ENCODE peak calls at places on chromosomes 3 and 15, in nine cellular contexts. R, Q, T, D, L, A, G, Y and E are unnamed samples.

GRCh38 chr15:32652178-32652577 is 10.7 kb downstream of the SCG5 start:
- DNase-seq in R (no peak), Q (no peak), T (no peak), D (no peak), L (no peak), A (no peak), G (peak; percentile 54), Y (no peak), E (peak; percentile 39)

GRCh38 chr15:90915216-90915807 is 12.2 kb downstream of the MAN2A2 start:
- DNase-seq in R (peak; percentile 34), Q (peak; percentile 24), T (no peak), D (no peak), L (no peak), A (no peak), G (no peak), Y (no peak), E (no peak)

GRCh38 chr15:89785064-89785770 is 9.1 kb downstream of the MESP2 start:
- DNase-seq in R (no peak), Q (peak; percentile 54), T (no peak), D (no peak), L (no peak), A (no peak), G (no peak), Y (peak; percentile 65), E (no peak)

GRCh38 chr15:35304389-35304788 is 219.3 kb upstream of the NANOGP8 start:
- DNase-seq in R (no peak), Q (no peak), T (no peak), D (no peak), L (no peak), A (no peak), G (no peak), Y (no peak), E (no peak)

GRCh38 chr15:48592929-48593328 is 52.6 kb downstream of the FBN1 start:
- DNase-seq in R (no peak), Q (no peak), T (no peak), D (peak; percentile 35), L (no peak), A (no peak), G (no peak), Y (no peak), E (no peak)

GRCh38 chr15:48177383-48177874 is 666 bp downstream of the MYEF2 start:
- DNase-seq in R (no peak), Q (no peak), T (no peak), D (peak; percentile 30), L (peak; percentile 11), A (no peak), G (peak; percentile 55), Y (no peak), E (peak; percentile 13)

GRCh38 chr15:97728791-97729190 is 231.7 kb upstream of the ARRDC4 start:
- DNase-seq in R (no peak), Q (no peak), T (no peak), D (no peak), L (no peak), A (no peak), G (no peak), Y (no peak), E (no peak)

GRCh38 chr3:106068386-106068785 is 199.6 kb upstream of the CBLB start:
- DNase-seq in R (no peak), Q (no peak), T (no peak), D (no peak), L (no peak), A (no peak), G (no peak), Y (no peak), E (no peak)

GRCh38 chr3:127037021-127037400 is 54.1 kb downstream of the PLXNA1 start:
- DNase-seq in R (no peak), Q (no peak), T (no peak), D (no peak), L (no peak), A (no peak), G (no peak), Y (no peak), E (no peak)

GRCh38 chr3:127036209-127037020 is 53.5 kb downstream of the PLXNA1 start:
- DNase-seq in R (peak; percentile 55), Q (peak; percentile 76), T (no peak), D (no peak), L (no peak), A (no peak), G (no peak), Y (peak; percentile 21), E (no peak)

GRCh38 chr3:127034990-127035652 is 52.2 kb downstream of the PLXNA1 start:
- DNase-seq in R (peak; percentile 43), Q (peak; percentile 45), T (no peak), D (no peak), L (no peak), A (no peak), G (no peak), Y (no peak), E (no peak)

GRCh38 chr3:127034195-127034989 is 51.5 kb downstream of the PLXNA1 start:
- DNase-seq in R (peak; percentile 45), Q (peak; percentile 66), T (no peak), D (no peak), L (no peak), A (no peak), G (no peak), Y (no peak), E (no peak)

GRCh38 chr3:127035672-127036071 is 52.8 kb downstream of the PLXNA1 start:
- DNase-seq in R (peak; percentile 81), Q (peak; percentile 96), T (no peak), D (peak; percentile 91), L (no peak), A (peak; percentile 86), G (no peak), Y (peak; percentile 74), E (peak; percentile 93)
- H3K27ac ChIP-seq in R (no peak overlapping the region), Q (no peak overlapping the region), T (no peak overlapping the region), D (no peak overlapping the region), L (no peak overlapping the region), A (peak overlapping the region; percentile 52), G (no peak overlapping the region), Y (no peak overlapping the region), E (peak overlapping the region; percentile 84)

DNA sequence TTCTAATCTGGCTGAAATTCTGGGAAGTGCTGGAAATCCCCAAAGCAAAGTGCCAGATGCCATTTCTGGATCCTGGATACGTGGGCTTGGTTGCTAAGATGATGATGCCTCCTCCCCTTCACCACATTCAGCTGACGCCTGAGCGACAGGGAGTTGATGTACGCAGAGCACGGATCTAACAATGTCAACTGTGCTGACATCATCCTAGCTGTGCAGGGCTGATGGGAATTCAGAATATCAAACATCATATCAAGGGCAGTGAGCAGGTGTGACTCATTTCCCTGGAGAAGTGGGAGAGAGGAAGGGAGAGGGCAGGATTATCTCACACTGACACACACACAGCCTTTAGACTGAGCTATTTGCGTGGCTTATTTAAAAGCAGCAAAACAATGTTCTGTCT is 92.6 kb upstream of the ZBTB20 start:
- DNase-seq in R (no peak), Q (peak; percentile 59), T (no peak), D (peak; percentile 90), L (no peak), A (peak; percentile 62), G (no peak), Y (peak; percentile 30), E (peak; percentile 86)
- H3K27ac ChIP-seq in R (no peak overlapping the region), Q (no peak overlapping the region), T (peak overlapping the region; percentile 57), D (no peak overlapping the region), L (no peak overlapping the region), A (no peak overlapping the region), G (no peak overlapping the region), Y (no peak overlapping the region), E (peak overlapping the region; percentile 56)

GRCh38 chr3:52816654-52817053 is 13.8 kb downstream of the ITIH4 start:
- DNase-seq in R (no peak), Q (no peak), T (no peak), D (no peak), L (no peak), A (no peak), G (no peak), Y (no peak), E (no peak)

GRCh38 chr3:52810923-52811322 is 16.3 kb downstream of the ITIH3 start:
- DNase-seq in R (no peak), Q (no peak), T (no peak), D (no peak), L (no peak), A (no peak), G (no peak), Y (peak; percentile 78), E (no peak)

GRCh38 chr3:52817221-52817620 is 13.3 kb downstream of the ITIH4 start:
- DNase-seq in R (no peak), Q (no peak), T (no peak), D (no peak), L (no peak), A (no peak), G (no peak), Y (no peak), E (no peak)

GRCh38 chr3:52811452-52812011 is 16.9 kb downstream of the ITIH3 start:
- DNase-seq in R (no peak), Q (no peak), T (no peak), D (no peak), L (no peak), A (no peak), G (no peak), Y (peak; percentile 73), E (no peak)

DNA sequence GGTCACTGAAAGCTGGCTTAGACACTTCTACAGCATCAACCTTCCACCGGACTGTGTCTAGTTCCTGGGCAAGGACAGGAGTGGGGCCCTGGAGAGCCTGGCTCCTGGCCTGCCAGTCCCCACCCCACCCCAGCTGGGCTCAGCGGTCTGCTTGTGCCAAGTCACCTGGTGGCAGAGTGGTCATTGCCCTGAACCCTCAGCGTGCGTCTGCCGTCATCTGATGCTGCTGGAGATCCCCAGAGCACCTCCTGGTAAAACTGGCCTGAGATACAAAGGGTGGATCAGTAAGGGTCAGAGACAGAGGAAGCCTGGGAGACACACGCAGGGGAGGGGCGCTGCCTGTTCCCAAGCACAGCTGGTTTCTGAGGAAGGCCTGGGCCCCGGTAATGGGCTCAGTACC is 16.7 kb downstream of the ITIH4 start:
- DNase-seq in R (no peak), Q (no peak), T (no peak), D (no peak), L (no peak), A (no peak), G (no peak), Y (peak; percentile 77), E (no peak)
- H3K27ac ChIP-seq in R (no peak overlapping the region), Q (no peak overlapping the region), T (no peak overlapping the region), D (no peak overlapping the region), L (no peak overlapping the region), A (no peak overlapping the region), G (no peak overlapping the region), Y (peak overlapping the region; percentile 74), E (no peak overlapping the region)

GRCh38 chr15:100253640-100254039 is 88.1 kb downstream of the ADAMTS17 start:
- DNase-seq in R (no peak), Q (no peak), T (no peak), D (no peak), L (no peak), A (no peak), G (no peak), Y (no peak), E (no peak)

GRCh38 chr15:100252779-100253417 is 88.9 kb downstream of the ADAMTS17 start:
- DNase-seq in R (no peak), Q (no peak), T (peak; percentile 5), D (no peak), L (no peak), A (no peak), G (no peak), Y (no peak), E (no peak)

GRCh38 chr15:100256096-100256984 is 85.4 kb downstream of the ADAMTS17 start:
- DNase-seq in R (no peak), Q (no peak), T (no peak), D (no peak), L (no peak), A (no peak), G (no peak), Y (no peak), E (no peak)

GRCh38 chr15:100255644-100256043 is 86.1 kb downstream of the ADAMTS17 start:
- DNase-seq in R (no peak), Q (no peak), T (peak; percentile 55), D (no peak), L (no peak), A (no peak), G (peak; percentile 11), Y (no peak), E (no peak)

GRCh38 chr15:100254694-100255093 is 87.1 kb downstream of the ADAMTS17 start:
- DNase-seq in R (no peak), Q (no peak), T (no peak), D (no peak), L (no peak), A (no peak), G (no peak), Y (no peak), E (no peak)
- H3K27ac ChIP-seq in R (no peak overlapping the region), Q (no peak overlapping the region), T (no peak overlapping the region), D (no peak overlapping the region), L (no peak overlapping the region), A (no peak overlapping the region), G (no peak overlapping the region), Y (no peak overlapping the region), E (no peak overlapping the region)